ENCODE peak calls at places on chromosome 15, in six cellular contexts. One of them, this sample, is unnamed.

GRCh38 chr15:85689729-85690128 is 105.0 kb downstream of the KLHL25 start:
- DNase-seq in astrocyte: peak
- DNase-seq in foreskin keratinocyte: no peak
- DNase-seq in GM13977: no peak
- DNase-seq in HFFc6: no peak
- DNase-seq in nephron progenitor cell: peak
- DNase-seq in this sample: peak

GRCh38 chr15:68299436-68299835 is 21.9 kb downstream of the FEM1B start:
- DNase-seq in foreskin keratinocyte: no peak
- DNase-seq in HFFc6: no peak
- DNase-seq in GM13977: no peak
- DNase-seq in nephron progenitor cell: no peak
- DNase-seq in astrocyte: no peak
- DNase-seq in this sample: no peak

GRCh38 chr15:70062321-70062956 is 35.3 kb downstream of the TLE3 start:
- DNase-seq in nephron progenitor cell: peak
- DNase-seq in HFFc6: peak
- DNase-seq in foreskin keratinocyte: peak
- DNase-seq in astrocyte: peak
- DNase-seq in GM13977: no peak
- DNase-seq in this sample: no peak

GRCh38 chr15:70508561-70509281 is 254.6 kb downstream of the UACA start:
- DNase-seq in foreskin keratinocyte: peak
- DNase-seq in nephron progenitor cell: no peak
- DNase-seq in HFFc6: peak
- DNase-seq in GM13977: no peak
- DNase-seq in astrocyte: peak
- DNase-seq in this sample: no peak

GRCh38 chr15:82047493-82048446 is 2.0 kb upstream of the MEX3B start:
- DNase-seq in nephron progenitor cell: no peak
- DNase-seq in astrocyte: peak
- DNase-seq in foreskin keratinocyte: peak
- DNase-seq in HFFc6: no peak
- DNase-seq in GM13977: peak
- DNase-seq in this sample: no peak

GRCh38 chr15:68795298-68795848 is 25.3 kb downstream of the ANP32A start:
- DNase-seq in HFFc6: peak
- DNase-seq in foreskin keratinocyte: peak
- DNase-seq in astrocyte: peak
- DNase-seq in GM13977: peak
- DNase-seq in nephron progenitor cell: peak
- DNase-seq in this sample: peak

GRCh38 chr15:57890351-57890750 is 175.2 kb downstream of the ALDH1A2 start:
- DNase-seq in astrocyte: peak
- DNase-seq in GM13977: no peak
- DNase-seq in HFFc6: peak
- DNase-seq in nephron progenitor cell: no peak
- DNase-seq in foreskin keratinocyte: peak
- DNase-seq in this sample: no peak

GRCh38 chr15:94582368-94582767 is 351.0 kb downstream of the MCTP2 start:
- DNase-seq in HFFc6: no peak
- DNase-seq in foreskin keratinocyte: peak
- DNase-seq in nephron progenitor cell: peak
- DNase-seq in GM13977: peak
- DNase-seq in astrocyte: no peak
- DNase-seq in this sample: peak

GRCh38 chr15:80695911-80696651 is 971 bp downstream of the ABHD17C start:
- DNase-seq in GM13977: no peak
- DNase-seq in HFFc6: peak
- DNase-seq in foreskin keratinocyte: peak
- DNase-seq in nephron progenitor cell: peak
- DNase-seq in astrocyte: no peak
- DNase-seq in this sample: peak

GRCh38 chr15:94467034-94467433 is 235.7 kb downstream of the MCTP2 start:
- DNase-seq in HFFc6: no peak
- DNase-seq in astrocyte: no peak
- DNase-seq in nephron progenitor cell: no peak
- DNase-seq in GM13977: no peak
- DNase-seq in foreskin keratinocyte: no peak
- DNase-seq in this sample: no peak

GRCh38 chr15:81887913-81888312 is 157.9 kb downstream of the MEX3B start:
- DNase-seq in HFFc6: peak
- DNase-seq in astrocyte: peak
- DNase-seq in nephron progenitor cell: no peak
- DNase-seq in foreskin keratinocyte: peak
- DNase-seq in GM13977: no peak
- DNase-seq in this sample: no peak

GRCh38 chr15:48433226-48433886 is 102.1 kb downstream of the DUT start:
- DNase-seq in astrocyte: peak
- DNase-seq in nephron progenitor cell: no peak
- DNase-seq in GM13977: peak
- DNase-seq in HFFc6: peak
- DNase-seq in foreskin keratinocyte: peak
- DNase-seq in this sample: no peak

GRCh38 chr15:31316135-31316795 is 10.4 kb upstream of the KLF13 start:
- DNase-seq in astrocyte: no peak
- DNase-seq in foreskin keratinocyte: no peak
- DNase-seq in GM13977: no peak
- DNase-seq in nephron progenitor cell: no peak
- DNase-seq in HFFc6: no peak
- DNase-seq in this sample: no peak

GRCh38 chr15:65195542-65196026 is 10.4 kb upstream of the CLPX start:
- DNase-seq in nephron progenitor cell: no peak
- DNase-seq in astrocyte: no peak
- DNase-seq in foreskin keratinocyte: no peak
- DNase-seq in GM13977: no peak
- DNase-seq in HFFc6: no peak
- DNase-seq in this sample: no peak

GRCh38 chr15:95842576-95842975 is 487.9 kb upstream of the NR2F2 start:
- DNase-seq in nephron progenitor cell: no peak
- DNase-seq in HFFc6: no peak
- DNase-seq in astrocyte: no peak
- DNase-seq in foreskin keratinocyte: no peak
- DNase-seq in GM13977: no peak
- DNase-seq in this sample: no peak

GRCh38 chr15:80945605-80946004 is 44.0 kb downstream of the MESD start:
- DNase-seq in nephron progenitor cell: no peak
- DNase-seq in HFFc6: no peak
- DNase-seq in foreskin keratinocyte: no peak
- DNase-seq in astrocyte: no peak
- DNase-seq in GM13977: no peak
- DNase-seq in this sample: no peak

GRCh38 chr15:88258021-88258641 is 1.6 kb upstream of the NTRK3 start:
- DNase-seq in HFFc6: no peak
- DNase-seq in GM13977: no peak
- DNase-seq in astrocyte: no peak
- DNase-seq in nephron progenitor cell: peak
- DNase-seq in foreskin keratinocyte: no peak
- DNase-seq in this sample: no peak
- TF ChIP-seq CTCF in HFFc6: peak
- TF ChIP-seq CTCF in GM13977: no peak
- TF ChIP-seq CTCF in astrocyte: peak
- TF ChIP-seq CTCF in nephron progenitor cell: peak
- TF ChIP-seq CTCF in foreskin keratinocyte: peak
- TF ChIP-seq CTCF in this sample: peak

DNA sequence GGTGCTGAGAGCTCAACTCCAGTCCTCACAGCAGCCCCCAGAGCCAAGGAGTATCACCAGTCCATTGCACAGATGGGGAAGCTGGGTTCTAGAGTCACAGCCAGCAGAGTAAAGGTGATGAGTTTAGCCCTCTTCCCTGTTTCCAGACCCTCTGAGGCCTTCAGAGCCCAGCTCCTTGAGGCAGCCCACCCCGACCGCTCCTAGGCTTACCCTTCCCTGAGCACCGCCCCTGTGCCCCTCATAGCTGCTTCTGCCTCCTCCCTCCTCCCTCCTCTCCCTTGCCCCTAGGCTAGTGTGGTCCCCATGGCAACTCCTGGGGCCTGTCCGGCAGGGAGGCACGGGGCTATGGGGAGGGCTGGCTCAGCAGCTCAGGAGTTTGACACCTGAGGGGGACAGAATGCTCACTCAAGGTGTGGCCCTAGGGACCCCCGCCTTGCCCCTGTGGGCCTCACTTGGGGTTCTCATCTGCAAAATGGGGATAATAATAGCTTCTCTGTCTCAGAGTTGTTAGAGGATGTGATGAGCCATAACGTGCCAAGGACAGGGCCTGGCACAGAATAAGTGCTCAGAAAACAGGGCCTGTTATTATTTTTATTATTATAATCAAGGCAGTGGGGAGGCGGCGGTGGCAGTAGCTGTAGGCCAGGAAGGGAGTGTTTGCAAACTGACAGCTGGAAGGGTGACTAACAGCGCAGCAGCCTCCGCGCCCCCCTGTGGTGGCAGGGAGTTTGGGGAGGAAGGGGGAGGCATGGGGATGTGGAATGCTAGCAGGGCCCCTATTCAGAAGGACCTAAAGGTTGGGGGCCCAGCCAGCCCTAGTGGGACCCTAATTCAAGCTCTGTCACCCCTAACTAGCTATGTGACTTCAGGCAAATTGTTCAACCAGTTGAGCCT is 11.5 kb downstream of the CSK start:
- DNase-seq in HFFc6: no peak
- DNase-seq in astrocyte: no peak
- DNase-seq in foreskin keratinocyte: no peak
- DNase-seq in GM13977: no peak
- DNase-seq in nephron progenitor cell: no peak
- DNase-seq in this sample: no peak
- TF ChIP-seq CTCF in HFFc6: no peak
- TF ChIP-seq CTCF in astrocyte: peak
- TF ChIP-seq CTCF in foreskin keratinocyte: peak
- TF ChIP-seq CTCF in GM13977: peak
- TF ChIP-seq CTCF in nephron progenitor cell: no peak
- TF ChIP-seq CTCF in this sample: peak

GRCh38 chr15:89774492-89774891 is 1.6 kb upstream of the MESP2 start:
- DNase-seq in astrocyte: no peak
- DNase-seq in nephron progenitor cell: no peak
- DNase-seq in HFFc6: no peak
- DNase-seq in foreskin keratinocyte: peak
- DNase-seq in GM13977: no peak
- DNase-seq in this sample: no peak

GRCh38 chr15:89777073-89777820 is 1.1 kb downstream of the MESP2 start:
- DNase-seq in HFFc6: no peak
- DNase-seq in foreskin keratinocyte: no peak
- DNase-seq in GM13977: no peak
- DNase-seq in nephron progenitor cell: no peak
- DNase-seq in astrocyte: no peak
- DNase-seq in this sample: no peak

GRCh38 chr15:89775815-89776214 is 317 bp upstream of the MESP2 start:
- DNase-seq in nephron progenitor cell: no peak
- DNase-seq in GM13977: no peak
- DNase-seq in astrocyte: no peak
- DNase-seq in foreskin keratinocyte: no peak
- DNase-seq in HFFc6: no peak
- DNase-seq in this sample: no peak

GRCh38 chr15:89777821-89778380 is 1.8 kb downstream of the MESP2 start:
- DNase-seq in astrocyte: no peak
- DNase-seq in nephron progenitor cell: no peak
- DNase-seq in foreskin keratinocyte: no peak
- DNase-seq in HFFc6: no peak
- DNase-seq in GM13977: no peak
- DNase-seq in this sample: no peak

GRCh38 chr15:89776274-89777072 is at the start of gene MESP2:
- DNase-seq in GM13977: peak
- DNase-seq in nephron progenitor cell: peak
- DNase-seq in HFFc6: peak
- DNase-seq in astrocyte: peak
- DNase-seq in foreskin keratinocyte: no peak
- DNase-seq in this sample: peak
- TF ChIP-seq CTCF in GM13977: peak
- TF ChIP-seq CTCF in nephron progenitor cell: peak
- TF ChIP-seq CTCF in HFFc6: peak
- TF ChIP-seq CTCF in astrocyte: no peak
- TF ChIP-seq CTCF in foreskin keratinocyte: peak
- TF ChIP-seq CTCF in this sample: peak

DNA sequence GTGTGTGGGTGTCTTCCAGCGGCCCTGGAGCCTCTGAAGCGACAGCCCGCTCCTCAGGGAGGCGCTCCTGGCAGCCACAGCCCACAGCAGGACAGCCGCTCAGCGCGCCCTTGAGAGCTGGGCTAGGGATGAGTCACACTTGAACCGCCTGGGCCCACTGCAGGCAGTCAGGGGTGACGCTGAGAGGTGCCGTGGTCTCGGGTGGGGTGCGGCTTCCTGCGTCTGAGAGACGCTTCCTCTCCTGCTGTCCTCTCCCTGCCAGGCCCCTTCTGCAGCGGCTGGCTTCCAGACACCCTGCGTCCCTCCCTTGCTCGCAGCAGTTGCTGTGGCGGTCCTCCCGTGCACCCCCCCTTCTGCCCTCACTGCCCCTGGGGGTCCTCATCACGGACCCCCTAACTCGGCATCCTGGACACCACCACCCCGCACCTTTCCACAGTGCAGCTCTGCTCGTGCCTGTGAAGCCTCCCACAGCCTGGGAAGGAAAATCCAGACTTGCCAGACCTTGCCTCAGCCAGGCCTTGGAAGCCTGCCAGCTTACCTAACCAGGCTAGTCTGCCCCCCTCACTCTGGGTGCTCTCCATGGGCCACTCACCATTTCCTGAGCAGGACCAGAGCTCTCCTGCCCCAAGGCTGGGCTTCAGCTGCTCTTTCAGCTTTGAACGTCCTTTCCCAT is 1.1 kb upstream of the SPTBN5 start:
- DNase-seq in GM13977: peak
- DNase-seq in HFFc6: peak
- DNase-seq in nephron progenitor cell: no peak
- DNase-seq in foreskin keratinocyte: peak
- DNase-seq in astrocyte: peak
- DNase-seq in this sample: peak
- TF ChIP-seq CTCF in GM13977: peak
- TF ChIP-seq CTCF in HFFc6: peak
- TF ChIP-seq CTCF in nephron progenitor cell: no peak
- TF ChIP-seq CTCF in foreskin keratinocyte: peak
- TF ChIP-seq CTCF in astrocyte: peak
- TF ChIP-seq CTCF in this sample: peak

GRCh38 chr15:39920510-39921273 is 626 bp upstream of the GPR176 start:
- DNase-seq in nephron progenitor cell: peak
- DNase-seq in GM13977: peak
- DNase-seq in astrocyte: peak
- DNase-seq in foreskin keratinocyte: peak
- DNase-seq in HFFc6: peak
- DNase-seq in this sample: peak
- TF ChIP-seq CTCF in nephron progenitor cell: no peak
- TF ChIP-seq CTCF in GM13977: no peak
- TF ChIP-seq CTCF in astrocyte: no peak
- TF ChIP-seq CTCF in foreskin keratinocyte: peak
- TF ChIP-seq CTCF in HFFc6: peak
- TF ChIP-seq CTCF in this sample: peak

DNA sequence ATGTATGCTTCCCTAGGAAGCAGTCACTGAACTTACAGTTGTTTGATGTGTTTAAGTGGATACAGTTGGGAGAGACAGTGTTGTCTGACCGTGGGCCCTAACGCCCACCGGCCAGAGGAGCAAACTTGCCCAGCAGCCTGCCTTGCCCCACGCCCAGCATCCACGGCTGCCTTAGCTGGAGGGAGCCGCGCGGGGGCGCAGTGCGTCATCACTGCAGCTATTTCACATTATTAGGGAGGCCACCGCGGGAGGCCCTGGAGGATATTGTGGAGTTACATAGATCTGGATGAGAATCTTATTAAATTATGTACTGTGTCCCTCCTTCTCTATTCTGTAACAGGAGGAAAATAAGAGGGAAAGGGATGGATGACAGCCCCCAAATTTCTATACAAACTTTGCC is 267.2 kb downstream of the GABRG3 start:
- DNase-seq in astrocyte: no peak
- DNase-seq in GM13977: no peak
- DNase-seq in HFFc6: no peak
- DNase-seq in nephron progenitor cell: peak
- DNase-seq in foreskin keratinocyte: no peak
- DNase-seq in this sample: no peak
- TF ChIP-seq CTCF in astrocyte: no peak
- TF ChIP-seq CTCF in GM13977: no peak
- TF ChIP-seq CTCF in HFFc6: no peak
- TF ChIP-seq CTCF in nephron progenitor cell: peak
- TF ChIP-seq CTCF in foreskin keratinocyte: no peak
- TF ChIP-seq CTCF in this sample: no peak

This sample was measured in GM10248.